ENCODE peak calls at places on chromosomes 1 and 21, in ten cellular contexts. H is MM.1S, M is fibroblast of lung, T is endothelial cell of umbilical vein, F is lower lobe of right lung, U is HepG2, B is iPS DF 6.9, D is OCI-LY7, I is GM12878, Z is right cardiac atrium. Y is an unnamed sample.
A peak's percentile ranks its signal among the peaks of the same experiment; 100 is the strongest.

GRCh38 chr1:205515781-205516253 is 11.3 kb downstream of the CDK18 start:
- DNase-seq in H (no peak), M (no peak), T (no peak), F (no peak), U (peak; percentile 72), B (no peak), D (no peak), I (no peak), Z (peak; percentile 66), Y (no peak)

GRCh38 chr1:13762642-13763041 is 62.7 kb downstream of the PRDM2 start:
- DNase-seq in H (no peak), M (no peak), T (no peak), F (no peak), U (no peak), B (no peak), D (peak; percentile 27), I (no peak), Z (no peak), Y (no peak)

GRCh38 chr1:209504571-209504970 is 78.9 kb upstream of the CAMK1G start:
- DNase-seq in H (no peak), M (no peak), T (no peak), F (no peak), U (no peak), B (no peak), D (no peak), I (no peak), Z (no peak), Y (no peak)

GRCh38 chr1:243507672-243508302 is 251.9 kb downstream of the SDCCAG8 start:
- DNase-seq in H (no peak), M (no peak), T (no peak), F (no peak), U (no peak), B (no peak), D (no peak), I (no peak), Z (no peak), Y (no peak)

GRCh38 chr1:164504699-164505098 is 54.3 kb upstream of the PBX1 start:
- DNase-seq in H (no peak), M (peak; percentile 58), T (no peak), F (no peak), U (no peak), B (no peak), D (no peak), I (no peak), Z (no peak), Y (peak; percentile 35)

GRCh38 chr1:52164604-52165003 is 22.7 kb downstream of the ZFYVE9 start:
- DNase-seq in H (no peak), M (no peak), T (peak; percentile 28), F (no peak), U (no peak), B (no peak), D (no peak), I (no peak), Z (no peak), Y (no peak)

GRCh38 chr1:71080178-71080781 is 555 bp downstream of the ZRANB2 start:
- DNase-seq in H (peak; percentile 28), M (peak; percentile 25), T (peak; percentile 31), F (no peak), U (peak; percentile 6), B (no peak), D (peak; percentile 38), I (no peak), Z (no peak), Y (peak; percentile 15)

GRCh38 chr1:74847720-74848119 is 114.8 kb downstream of the TYW3 start:
- DNase-seq in H (no peak), M (peak; percentile 18), T (no peak), F (no peak), U (no peak), B (no peak), D (no peak), I (no peak), Z (no peak), Y (no peak)

GRCh38 chr1:30612666-30613065 is 110.7 kb downstream of the MATN1 start:
- DNase-seq in H (no peak), M (no peak), T (no peak), F (no peak), U (no peak), B (no peak), D (no peak), I (no peak), Z (no peak), Y (no peak)

GRCh38 chr1:22471078-22471477 is 19.4 kb downstream of the ZBTB40 start:
- DNase-seq in H (no peak), M (peak; percentile 88), T (peak; percentile 12), F (no peak), U (no peak), B (no peak), D (no peak), I (no peak), Z (peak; percentile 91), Y (no peak)

GRCh38 chr1:25099343-25099951 is 132.9 kb downstream of the SYF2 start:
- DNase-seq in H (no peak), M (no peak), T (no peak), F (no peak), U (peak; percentile 13), B (no peak), D (peak; percentile 13), I (no peak), Z (no peak), Y (no peak)

GRCh38 chr1:224430511-224431113 is 4.0 kb downstream of the WDR26 start:
- DNase-seq in H (peak; percentile 65), M (peak; percentile 80), T (peak; percentile 88), F (no peak), U (peak; percentile 55), B (no peak), D (peak; percentile 46), I (no peak), Z (no peak), Y (peak; percentile 62)

GRCh38 chr21:45102391-45102932 is 28.1 kb downstream of the ADARB1 start:
- DNase-seq in H (no peak), M (peak; percentile 27), T (peak; percentile 71), F (no peak), U (no peak), B (no peak), D (peak; percentile 36), I (no peak), Z (no peak), Y (peak; percentile 67)

GRCh38 chr1:206734499-206735142 is 36.0 kb upstream of the IL19 start:
- DNase-seq in H (peak; percentile 77), M (peak; percentile 43), T (peak; percentile 26), F (no peak), U (no peak), B (peak; percentile 27), D (peak; percentile 67), I (no peak), Z (peak; percentile 82), Y (no peak)

GRCh38 chr1:14516974-14517812 is 81.3 kb upstream of the KAZN start:
- DNase-seq in H (no peak), M (peak; percentile 84), T (no peak), F (no peak), U (no peak), B (no peak), D (no peak), I (peak; percentile 69), Z (peak; percentile 55), Y (peak; percentile 78)

DNA sequence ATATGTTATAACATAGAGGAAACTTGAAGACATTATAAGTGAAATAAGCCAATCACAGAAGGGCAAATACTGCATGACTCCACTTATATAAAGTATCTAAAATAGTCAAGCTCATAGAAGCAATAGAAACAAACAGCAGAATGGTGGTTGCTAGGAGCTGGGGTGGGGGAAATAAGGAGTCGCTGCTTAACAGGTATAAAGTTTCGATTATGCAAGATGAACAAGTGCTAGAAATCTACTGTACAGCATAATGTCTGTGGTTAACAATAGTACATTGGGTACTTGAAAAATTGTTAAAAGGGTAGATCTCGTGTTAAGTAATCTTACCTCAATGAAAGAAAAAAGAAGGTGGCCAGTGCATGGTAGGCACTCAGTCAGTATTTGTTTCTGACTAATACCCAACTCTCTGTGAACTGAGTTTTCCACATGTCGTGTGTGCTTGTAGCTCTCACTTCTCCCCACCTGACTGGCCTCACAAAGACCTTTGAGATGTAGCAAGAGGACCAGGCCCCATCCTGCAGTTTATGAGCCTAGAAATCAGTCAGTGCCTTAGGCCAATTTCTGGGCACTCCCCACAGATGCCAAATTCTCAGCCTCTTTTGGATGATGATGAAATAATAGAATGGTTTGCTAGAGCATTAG is 14.7 kb upstream of the SPRR5 start:
- DNase-seq in H (no peak), M (no peak), T (no peak), F (no peak), U (no peak), B (no peak), D (no peak), I (no peak), Z (no peak), Y (peak; percentile 91)
- H3K9me3 ChIP-seq in H (no peaks in the 10 kb centered on the region), M (no peaks in the 10 kb centered on the region), T (no peaks in the 10 kb centered on the region), F (no peaks in the 10 kb centered on the region), U (no peaks in the 10 kb centered on the region), B (no peaks in the 10 kb centered on the region), D (no peaks in the 10 kb centered on the region), I (no peaks in the 10 kb centered on the region), Z (peaks cover 2% of the 10 kb centered on the region), Y (no peaks in the 10 kb centered on the region)

GRCh38 chr1:198212675-198213074 is 55.9 kb downstream of the NEK7 start:
- DNase-seq in H (no peak), M (peak; percentile 93), T (no peak), F (no peak), U (no peak), B (no peak), D (no peak), I (no peak), Z (no peak), Y (peak; percentile 91)
- H3K9me3 ChIP-seq in H (no peaks in the 10 kb centered on the region), M (no peaks in the 10 kb centered on the region), T (peaks cover 1% of the 10 kb centered on the region), F (peaks cover 14% of the 10 kb centered on the region), U (peaks cover 28% of the 10 kb centered on the region), B (no peaks in the 10 kb centered on the region), D (peaks cover 12% of the 10 kb centered on the region), I (peaks cover 17% of the 10 kb centered on the region), Z (no peaks in the 10 kb centered on the region), Y (peaks cover 9% of the 10 kb centered on the region)

DNA sequence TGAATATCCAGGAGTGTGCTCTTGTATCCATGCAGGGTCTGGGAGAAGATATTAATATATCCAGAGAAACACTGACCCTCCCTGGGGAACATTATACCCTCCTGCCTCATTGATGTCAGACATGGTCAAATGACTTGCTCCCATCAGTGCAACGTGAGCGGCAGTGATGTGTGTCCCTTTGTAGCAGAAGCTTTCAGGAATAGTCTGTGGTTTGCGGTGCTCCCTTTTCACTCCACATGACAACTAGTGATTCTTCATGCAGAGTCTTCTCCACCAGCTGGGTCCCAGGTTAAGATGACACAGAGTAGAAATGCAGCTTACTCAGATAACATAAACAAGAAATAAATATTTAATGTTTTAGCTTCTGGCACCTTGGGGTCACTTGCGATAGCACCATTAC is 31.9 kb upstream of the LYPD8 start:
- DNase-seq in H (peak; percentile 40), M (no peak), T (no peak), F (no peak), U (no peak), B (no peak), D (no peak), I (no peak), Z (no peak), Y (no peak)
- H3K9me3 ChIP-seq in H (no peaks in the 10 kb centered on the region), M (no peaks in the 10 kb centered on the region), T (no peaks in the 10 kb centered on the region), F (no peaks in the 10 kb centered on the region), U (no peaks in the 10 kb centered on the region), B (peaks cover 10% of the 10 kb centered on the region), D (no peaks in the 10 kb centered on the region), I (no peaks in the 10 kb centered on the region), Z (peaks cover 1% of the 10 kb centered on the region), Y (peaks cover 2% of the 10 kb centered on the region)

DNA sequence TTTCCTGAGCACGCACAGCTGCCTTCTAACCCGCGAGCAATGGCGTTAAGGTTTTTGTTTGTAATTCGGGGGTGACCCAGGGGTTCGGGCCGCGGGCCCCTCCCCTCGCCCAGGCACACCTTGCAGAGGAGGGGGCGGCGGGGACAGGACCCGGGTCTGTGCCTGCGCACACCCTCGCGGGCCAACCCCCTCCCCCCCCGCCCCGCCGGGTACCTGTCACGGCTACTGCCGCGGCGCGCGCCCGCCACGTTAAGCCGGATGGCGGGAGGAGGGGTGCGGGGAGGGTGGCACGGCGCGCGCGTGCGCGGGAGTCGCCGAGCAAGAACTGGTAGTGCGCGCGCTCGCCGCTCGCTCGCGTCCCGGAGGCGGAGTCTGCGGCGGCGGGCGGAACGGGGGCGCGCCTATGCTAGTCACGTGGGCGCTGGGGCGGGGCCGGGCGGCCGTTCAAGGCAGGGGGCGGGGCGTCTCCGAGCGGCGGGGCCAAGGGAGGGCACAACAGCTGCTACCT is at the start of gene TPTE:
- DNase-seq in H (no peak), M (no peak), T (no peak), F (peak; percentile 45), U (no peak), B (no peak), D (no peak), I (no peak), Z (peak; percentile 32), Y (no peak)
- H3K9me3 ChIP-seq in H (no peaks in the 10 kb centered on the region), M (no peaks in the 10 kb centered on the region), T (peaks cover 5% of the 10 kb centered on the region), F (peaks cover 15% of the 10 kb centered on the region), U (peaks cover 84% of the 10 kb centered on the region), B (peaks cover 6% of the 10 kb centered on the region), D (no peaks in the 10 kb centered on the region), I (no peaks in the 10 kb centered on the region), Z (no peaks in the 10 kb centered on the region), Y (peaks cover 38% of the 10 kb centered on the region)